ENCODE peak calls at places on chromosomes 1 and 21, in eight cellular contexts. One of them, this sample, is unnamed. For H3K36me3, the result is how much of the 10 kb centered on the place peaks cover.

GRCh38 chr1:155082941-155083541 is 4.4 kb downstream of the EFNA3 start:
- DNase-seq in astrocyte: no peak
- DNase-seq in cardiac muscle cell: no peak
- DNase-seq in neural progenitor cell: no peak
- DNase-seq in K562: no peak
- DNase-seq in HAP-1: no peak
- DNase-seq in lung: no peak
- DNase-seq in hepatocyte: no peak
- DNase-seq in this sample: no peak

GRCh38 chr1:94608142-94608851 is 66.7 kb upstream of the F3 start:
- DNase-seq in astrocyte: no peak
- DNase-seq in cardiac muscle cell: no peak
- DNase-seq in neural progenitor cell: no peak
- DNase-seq in K562: no peak
- DNase-seq in HAP-1: no peak
- DNase-seq in lung: no peak
- DNase-seq in hepatocyte: peak
- DNase-seq in this sample: no peak

GRCh38 chr1:169271094-169271493 is 96.5 kb downstream of the NME7 start:
- DNase-seq in astrocyte: no peak
- DNase-seq in cardiac muscle cell: peak
- DNase-seq in neural progenitor cell: peak
- DNase-seq in K562: peak
- DNase-seq in HAP-1: no peak
- DNase-seq in lung: no peak
- DNase-seq in hepatocyte: peak
- DNase-seq in this sample: no peak

GRCh38 chr21:43728467-43729390 is 9.8 kb downstream of the PDXK start:
- DNase-seq in astrocyte: peak
- DNase-seq in cardiac muscle cell: peak
- DNase-seq in neural progenitor cell: peak
- DNase-seq in K562: peak
- DNase-seq in HAP-1: peak
- DNase-seq in lung: peak
- DNase-seq in hepatocyte: peak
- DNase-seq in this sample: peak

GRCh38 chr1:231778009-231778719 is 151.6 kb downstream of the DISC1 start:
- DNase-seq in astrocyte: peak
- DNase-seq in cardiac muscle cell: peak
- DNase-seq in neural progenitor cell: no peak
- DNase-seq in K562: no peak
- DNase-seq in HAP-1: no peak
- DNase-seq in lung: peak
- DNase-seq in hepatocyte: peak
- DNase-seq in this sample: peak

GRCh38 chr1:93775224-93775623 is 93.6 kb upstream of the BCAR3 start:
- DNase-seq in astrocyte: no peak
- DNase-seq in cardiac muscle cell: no peak
- DNase-seq in neural progenitor cell: no peak
- DNase-seq in K562: no peak
- DNase-seq in HAP-1: no peak
- DNase-seq in lung: peak
- DNase-seq in hepatocyte: no peak
- DNase-seq in this sample: peak

GRCh38 chr1:93324486-93325464 is 20.9 kb upstream of the DR1 start:
- DNase-seq in astrocyte: peak
- DNase-seq in cardiac muscle cell: peak
- DNase-seq in neural progenitor cell: no peak
- DNase-seq in K562: no peak
- DNase-seq in HAP-1: no peak
- DNase-seq in lung: no peak
- DNase-seq in hepatocyte: no peak
- DNase-seq in this sample: peak

GRCh38 chr1:40438391-40439015 is 11.8 kb upstream of the ZFP69B start:
- DNase-seq in astrocyte: no peak
- DNase-seq in cardiac muscle cell: peak
- DNase-seq in neural progenitor cell: peak
- DNase-seq in K562: peak
- DNase-seq in HAP-1: peak
- DNase-seq in lung: no peak
- DNase-seq in hepatocyte: peak
- DNase-seq in this sample: peak

GRCh38 chr1:107359472-107360241 is 218.8 kb downstream of the NTNG1 start:
- DNase-seq in astrocyte: no peak
- DNase-seq in cardiac muscle cell: no peak
- DNase-seq in neural progenitor cell: no peak
- DNase-seq in K562: no peak
- DNase-seq in HAP-1: no peak
- DNase-seq in lung: no peak
- DNase-seq in hepatocyte: no peak
- DNase-seq in this sample: no peak

GRCh38 chr1:43582162-43582566 is 51.5 kb downstream of the PTPRF start:
- DNase-seq in astrocyte: peak
- DNase-seq in cardiac muscle cell: peak
- DNase-seq in neural progenitor cell: peak
- DNase-seq in K562: peak
- DNase-seq in HAP-1: peak
- DNase-seq in lung: peak
- DNase-seq in hepatocyte: peak
- DNase-seq in this sample: peak

GRCh38 chr1:226222686-226223085 is 778 bp upstream of the MIXL1 start:
- DNase-seq in astrocyte: no peak
- DNase-seq in cardiac muscle cell: no peak
- DNase-seq in neural progenitor cell: no peak
- DNase-seq in K562: no peak
- DNase-seq in HAP-1: no peak
- DNase-seq in lung: no peak
- DNase-seq in hepatocyte: no peak
- DNase-seq in this sample: no peak

GRCh38 chr1:164602480-164603093 is 43.6 kb downstream of the PBX1 start:
- DNase-seq in astrocyte: peak
- DNase-seq in cardiac muscle cell: peak
- DNase-seq in neural progenitor cell: peak
- DNase-seq in K562: no peak
- DNase-seq in HAP-1: peak
- DNase-seq in lung: peak
- DNase-seq in hepatocyte: peak
- DNase-seq in this sample: no peak

GRCh38 chr1:101394041-101394440 is 157.2 kb downstream of the S1PR1 start:
- DNase-seq in astrocyte: no peak
- DNase-seq in cardiac muscle cell: peak
- DNase-seq in neural progenitor cell: no peak
- DNase-seq in K562: no peak
- DNase-seq in HAP-1: no peak
- DNase-seq in lung: no peak
- DNase-seq in hepatocyte: no peak
- DNase-seq in this sample: no peak

GRCh38 chr1:181676269-181676668 is 193.0 kb downstream of the CACNA1E start:
- DNase-seq in astrocyte: no peak
- DNase-seq in cardiac muscle cell: peak
- DNase-seq in neural progenitor cell: peak
- DNase-seq in K562: peak
- DNase-seq in HAP-1: peak
- DNase-seq in lung: no peak
- DNase-seq in hepatocyte: peak
- DNase-seq in this sample: no peak

GRCh38 chr1:229102741-229103480 is 168.0 kb upstream of the RAB4A start:
- DNase-seq in astrocyte: no peak
- DNase-seq in cardiac muscle cell: peak
- DNase-seq in neural progenitor cell: peak
- DNase-seq in K562: no peak
- DNase-seq in HAP-1: no peak
- DNase-seq in lung: no peak
- DNase-seq in hepatocyte: no peak
- DNase-seq in this sample: no peak

GRCh38 chr1:15313012-15313411 is 66.0 kb downstream of the FHAD1 start:
- DNase-seq in astrocyte: no peak
- DNase-seq in cardiac muscle cell: no peak
- DNase-seq in neural progenitor cell: no peak
- DNase-seq in K562: no peak
- DNase-seq in HAP-1: no peak
- DNase-seq in lung: no peak
- DNase-seq in hepatocyte: no peak
- DNase-seq in this sample: no peak

DNA sequence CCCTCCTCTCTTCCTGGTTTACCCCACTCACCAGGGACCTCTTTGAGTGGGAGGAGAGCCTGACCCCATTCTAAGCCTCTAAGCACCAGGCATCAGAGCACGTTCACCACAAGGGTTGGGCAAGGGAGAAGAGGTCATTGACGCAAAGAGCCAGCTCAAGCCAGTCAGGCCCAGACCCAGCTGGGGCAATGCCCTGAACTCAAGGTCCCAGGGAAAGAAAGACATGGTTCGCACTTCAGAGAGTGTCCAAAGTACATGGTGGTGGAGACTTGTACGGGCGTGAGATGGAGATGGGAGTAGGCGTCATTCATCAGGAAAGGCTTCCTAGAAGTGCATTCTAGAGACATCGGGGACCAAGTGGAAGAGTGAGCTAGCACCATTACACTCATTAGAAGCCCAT is 7.2 kb downstream of the PKP1 start:
- DNase-seq in astrocyte: no peak
- DNase-seq in cardiac muscle cell: no peak
- DNase-seq in neural progenitor cell: no peak
- DNase-seq in K562: no peak
- DNase-seq in HAP-1: no peak
- DNase-seq in lung: no peak
- DNase-seq in hepatocyte: no peak
- DNase-seq in this sample: no peak
- H3K36me3 ChIP-seq in astrocyte: under half
- H3K36me3 ChIP-seq in cardiac muscle cell: under half
- H3K36me3 ChIP-seq in neural progenitor cell: under half
- H3K36me3 ChIP-seq in K562: under half
- H3K36me3 ChIP-seq in HAP-1: under half
- H3K36me3 ChIP-seq in lung: under half
- H3K36me3 ChIP-seq in hepatocyte: under half
- H3K36me3 ChIP-seq in this sample: under half

GRCh38 chr1:160123726-160124125 is 8.2 kb downstream of the ATP1A2 start:
- DNase-seq in astrocyte: no peak
- DNase-seq in cardiac muscle cell: no peak
- DNase-seq in neural progenitor cell: no peak
- DNase-seq in K562: no peak
- DNase-seq in HAP-1: no peak
- DNase-seq in lung: no peak
- DNase-seq in hepatocyte: no peak
- DNase-seq in this sample: no peak

GRCh38 chr1:160118928-160119327 is 3.4 kb downstream of the ATP1A2 start:
- DNase-seq in astrocyte: no peak
- DNase-seq in cardiac muscle cell: no peak
- DNase-seq in neural progenitor cell: no peak
- DNase-seq in K562: no peak
- DNase-seq in HAP-1: no peak
- DNase-seq in lung: no peak
- DNase-seq in hepatocyte: no peak
- DNase-seq in this sample: no peak

GRCh38 chr1:160121388-160121787 is 5.8 kb downstream of the ATP1A2 start:
- DNase-seq in astrocyte: no peak
- DNase-seq in cardiac muscle cell: no peak
- DNase-seq in neural progenitor cell: no peak
- DNase-seq in K562: no peak
- DNase-seq in HAP-1: no peak
- DNase-seq in lung: no peak
- DNase-seq in hepatocyte: no peak
- DNase-seq in this sample: no peak

GRCh38 chr1:160122978-160123495 is 7.5 kb downstream of the ATP1A2 start:
- DNase-seq in astrocyte: no peak
- DNase-seq in cardiac muscle cell: no peak
- DNase-seq in neural progenitor cell: no peak
- DNase-seq in K562: no peak
- DNase-seq in HAP-1: no peak
- DNase-seq in lung: no peak
- DNase-seq in hepatocyte: no peak
- DNase-seq in this sample: no peak

GRCh38 chr1:160120797-160121196 is 5.2 kb downstream of the ATP1A2 start:
- DNase-seq in astrocyte: no peak
- DNase-seq in cardiac muscle cell: no peak
- DNase-seq in neural progenitor cell: no peak
- DNase-seq in K562: no peak
- DNase-seq in HAP-1: no peak
- DNase-seq in lung: no peak
- DNase-seq in hepatocyte: no peak
- DNase-seq in this sample: no peak
- H3K36me3 ChIP-seq in astrocyte: under half
- H3K36me3 ChIP-seq in cardiac muscle cell: under half
- H3K36me3 ChIP-seq in neural progenitor cell: under half
- H3K36me3 ChIP-seq in K562: under half
- H3K36me3 ChIP-seq in HAP-1: under half
- H3K36me3 ChIP-seq in lung: under half
- H3K36me3 ChIP-seq in hepatocyte: under half
- H3K36me3 ChIP-seq in this sample: under half

DNA sequence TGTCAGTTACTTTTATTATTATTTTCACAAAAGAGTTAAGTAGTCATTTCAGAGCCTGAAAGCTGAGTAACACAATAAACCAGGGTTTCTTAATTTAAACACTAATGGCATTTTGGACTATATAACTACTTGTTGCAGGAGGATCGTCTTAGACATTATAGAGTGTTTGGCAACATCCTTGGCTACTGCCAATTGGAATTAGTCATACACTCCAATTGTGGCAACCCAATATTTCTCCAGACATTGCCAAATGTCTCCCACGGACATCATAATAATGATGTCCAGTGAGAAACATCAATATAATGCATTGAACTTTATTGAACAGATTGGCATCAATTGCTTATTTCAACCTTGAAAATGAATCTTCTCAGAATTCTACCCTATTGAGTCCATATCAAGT is 441.9 kb upstream of the ADGRL4 start:
- DNase-seq in astrocyte: no peak
- DNase-seq in cardiac muscle cell: peak
- DNase-seq in neural progenitor cell: no peak
- DNase-seq in K562: no peak
- DNase-seq in HAP-1: no peak
- DNase-seq in lung: no peak
- DNase-seq in hepatocyte: no peak
- DNase-seq in this sample: no peak
- H3K36me3 ChIP-seq in astrocyte: under half
- H3K36me3 ChIP-seq in cardiac muscle cell: under half
- H3K36me3 ChIP-seq in neural progenitor cell: under half
- H3K36me3 ChIP-seq in K562: under half
- H3K36me3 ChIP-seq in HAP-1: under half
- H3K36me3 ChIP-seq in lung: under half
- H3K36me3 ChIP-seq in hepatocyte: under half
- H3K36me3 ChIP-seq in this sample: under half

GRCh38 chr1:7967651-7968050 is 6.1 kb downstream of the PARK7 start:
- DNase-seq in astrocyte: no peak
- DNase-seq in cardiac muscle cell: no peak
- DNase-seq in neural progenitor cell: no peak
- DNase-seq in K562: no peak
- DNase-seq in HAP-1: no peak
- DNase-seq in lung: no peak
- DNase-seq in hepatocyte: no peak
- DNase-seq in this sample: no peak
- H3K36me3 ChIP-seq in astrocyte: half or more
- H3K36me3 ChIP-seq in cardiac muscle cell: half or more
- H3K36me3 ChIP-seq in neural progenitor cell: under half
- H3K36me3 ChIP-seq in K562: half or more
- H3K36me3 ChIP-seq in HAP-1: half or more
- H3K36me3 ChIP-seq in lung: under half
- H3K36me3 ChIP-seq in hepatocyte: under half
- H3K36me3 ChIP-seq in this sample: under half